ENCODE peak calls at places on chromosomes 4 and X, in ten cellular contexts. T is dorsolateral prefrontal cortex, J is choroid plexus epithelial cell, K is lower lobe of right lung, D is psoas muscle, U is HFF-Myc, I is AG09309, V is Panc1, C is astrocyte of the spinal cord, R is hepatocyte. P is an unnamed sample.

GRCh38 chrX:7614616-7615015 is 228.4 kb upstream of the VCX start:
- DNase-seq in T (no peak), J (no peak), K (no peak), D (no peak), U (no peak), I (no peak), V (no peak), C (no peak), R (no peak), P (no peak)

GRCh38 chr4:158020175-158020574 is 152.7 kb downstream of the GASK1B start:
- DNase-seq in T (no peak), J (peak; percentile 96), K (no peak), D (no peak), U (peak; percentile 97), I (peak; percentile 62), V (no peak), C (peak; percentile 96), R (peak; percentile 71), P (no peak)

GRCh38 chr4:3655485-3656429 is 110.4 kb upstream of the ADRA2C start:
- DNase-seq in T (no peak), J (no peak), K (no peak), D (no peak), U (no peak), I (no peak), V (no peak), C (no peak), R (no peak), P (no peak)

GRCh38 chr4:74531952-74532794 is 87.2 kb downstream of the AREG start:
- DNase-seq in T (no peak), J (peak; percentile 98), K (no peak), D (no peak), U (no peak), I (peak; percentile 84), V (peak; percentile 75), C (peak; percentile 90), R (peak; percentile 73), P (no peak)

GRCh38 chrX:150062292-150063137 is 124.2 kb upstream of the EOLA2 start:
- DNase-seq in T (no peak), J (peak; percentile 44), K (no peak), D (peak; percentile 80), U (peak; percentile 61), I (peak; percentile 64), V (no peak), C (peak; percentile 53), R (no peak), P (no peak)

GRCh38 chrX:103817502-103817901 is 14.6 kb downstream of the RAB9B start:
- DNase-seq in T (no peak), J (peak; percentile 56), K (no peak), D (no peak), U (peak; percentile 25), I (no peak), V (peak; percentile 46), C (peak; percentile 49), R (peak; percentile 86), P (no peak)

GRCh38 chrX:136920001-136920400 is 39.5 kb upstream of the RBMX start:
- DNase-seq in T (no peak), J (peak; percentile 67), K (no peak), D (no peak), U (no peak), I (no peak), V (no peak), C (peak; percentile 35), R (no peak), P (no peak)

GRCh38 chr4:71293705-71294104 is 45.1 kb upstream of the SLC4A4 start:
- DNase-seq in T (no peak), J (peak; percentile 38), K (no peak), D (no peak), U (no peak), I (peak; percentile 46), V (no peak), C (peak; percentile 62), R (no peak), P (no peak)

GRCh38 chrX:98405376-98405775 is 1521.7 kb downstream of the RPA4 start:
- DNase-seq in T (no peak), J (peak; percentile 0), K (no peak), D (no peak), U (no peak), I (no peak), V (no peak), C (no peak), R (no peak), P (no peak)

GRCh38 chr4:95255396-95256107 is 293.2 kb downstream of the UNC5C start:
- DNase-seq in T (peak; percentile 19), J (peak; percentile 85), K (no peak), D (no peak), U (no peak), I (no peak), V (no peak), C (peak; percentile 49), R (peak; percentile 17), P (no peak)

GRCh38 chrX:123425904-123426303 is 241.8 kb downstream of the GRIA3 start:
- DNase-seq in T (peak; percentile 5), J (peak; percentile 26), K (no peak), D (no peak), U (no peak), I (no peak), V (no peak), C (peak; percentile 51), R (no peak), P (no peak)

DNA sequence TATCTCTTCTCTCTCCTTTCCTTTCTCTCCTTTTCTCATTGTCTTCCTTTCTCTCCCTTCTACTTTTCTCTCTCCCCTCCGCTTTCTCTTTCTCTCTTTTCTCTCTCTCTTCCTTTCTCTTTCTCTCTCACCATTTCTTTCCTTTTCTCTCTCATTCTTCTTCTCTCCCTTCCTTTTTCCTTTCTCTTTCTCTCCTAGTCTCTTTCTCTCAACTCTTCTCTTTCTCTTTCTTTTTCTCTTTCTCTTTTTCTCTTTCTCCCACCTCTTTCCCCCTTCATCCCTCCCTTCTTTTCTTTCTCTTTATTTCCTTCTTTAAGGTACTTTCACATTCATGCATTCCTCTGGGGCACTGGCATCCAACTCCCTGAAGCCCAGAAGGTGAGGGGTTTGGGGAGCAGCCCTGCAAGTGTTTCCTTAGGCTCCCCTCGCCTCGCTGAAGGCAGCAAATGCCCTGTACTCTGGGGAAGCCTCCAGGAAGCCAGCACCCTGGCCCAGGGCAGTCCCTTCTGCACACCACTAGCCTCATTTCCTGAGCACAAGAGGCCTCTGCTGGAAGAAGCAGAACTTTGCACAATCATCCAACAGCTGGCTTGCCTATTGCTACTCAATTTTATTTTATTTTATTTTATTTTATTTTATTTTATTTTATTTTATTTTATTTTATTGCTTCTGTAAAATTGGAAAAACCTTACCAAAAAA is 124.2 kb downstream of the NFKB1 start:
- DNase-seq in T (no peak), J (peak; percentile 81), K (peak; percentile 51), D (no peak), U (no peak), I (no peak), V (no peak), C (peak; percentile 25), R (peak; percentile 47), P (no peak)
- TF ChIP-seq CTCF in T (peak; percentile 28), J (peak; percentile 66), K (peak; percentile 51), D (peak; percentile 38), U (no peak), I (peak; percentile 26), V (peak; percentile 11), C (peak; percentile 33), R (peak; percentile 32), P (peak; percentile 41)

GRCh38 chr4:120862432-120862831 is 60.1 kb downstream of the PRDM5 start:
- DNase-seq in T (no peak), J (no peak), K (no peak), D (no peak), U (no peak), I (no peak), V (no peak), C (no peak), R (no peak), P (no peak)
- TF ChIP-seq CTCF in T (no peak), J (no peak), K (no peak), D (no peak), U (no peak), I (no peak), V (no peak), C (no peak), R (no peak), P (no peak)

GRCh38 chr4:166318810-166319525 is 445.9 kb downstream of the TLL1 start:
- DNase-seq in T (no peak), J (peak; percentile 51), K (no peak), D (no peak), U (peak; percentile 14), I (peak; percentile 47), V (no peak), C (peak; percentile 81), R (no peak), P (no peak)

GRCh38 chr4:166323250-166323649 is 450.2 kb downstream of the TLL1 start:
- DNase-seq in T (no peak), J (no peak), K (no peak), D (no peak), U (no peak), I (no peak), V (no peak), C (no peak), R (no peak), P (no peak)

GRCh38 chr4:166324321-166324720 is 451.3 kb downstream of the TLL1 start:
- DNase-seq in T (no peak), J (peak; percentile 54), K (no peak), D (no peak), U (peak; percentile 16), I (no peak), V (no peak), C (peak; percentile 15), R (peak; percentile 40), P (no peak)
- TF ChIP-seq CTCF in T (no peak), J (peak; percentile 60), K (no peak), D (no peak), U (peak; percentile 53), I (no peak), V (peak; percentile 52), C (peak; percentile 57), R (peak; percentile 51), P (peak; percentile 63)

DNA sequence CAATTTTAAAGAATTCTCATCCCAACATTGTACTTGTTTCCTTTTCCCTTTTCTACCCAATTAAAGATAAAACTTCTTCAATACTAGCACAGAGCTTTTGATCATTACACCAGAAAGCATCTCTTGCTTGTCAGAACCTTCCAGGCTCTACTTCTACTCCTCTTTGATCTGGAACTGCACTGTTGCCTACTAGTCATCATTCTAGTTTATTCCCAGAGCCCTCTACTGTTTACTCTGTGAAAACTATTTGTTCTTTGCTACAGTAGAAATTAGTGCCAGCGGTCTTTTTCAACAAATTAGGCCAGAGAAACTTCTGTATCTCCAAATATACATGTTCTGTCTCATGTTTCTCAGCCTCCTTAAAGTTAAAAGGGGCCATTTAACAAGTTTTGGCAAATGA is 46.8 kb upstream of the TMPRSS11F start:
- DNase-seq in T (no peak), J (no peak), K (no peak), D (no peak), U (no peak), I (no peak), V (no peak), C (no peak), R (peak; percentile 7), P (no peak)
- TF ChIP-seq CTCF in T (no peak), J (no peak), K (no peak), D (no peak), U (no peak), I (no peak), V (no peak), C (no peak), R (peak; percentile 15), P (no peak)

GRCh38 chr4:48016141-48017107 is at the start of the genes CNGA1 and NIPAL1:
- DNase-seq in T (peak; percentile 52), J (peak; percentile 58), K (peak; percentile 87), D (peak; percentile 84), U (no peak), I (no peak), V (no peak), C (peak; percentile 57), R (peak; percentile 97), P (peak; percentile 86)
- TF ChIP-seq CTCF in T (peak; percentile 19), J (peak; percentile 74), K (peak; percentile 24), D (peak; percentile 38), U (peak; percentile 57), I (peak; percentile 55), V (peak; percentile 60), C (peak; percentile 67), R (peak; percentile 52), P (peak; percentile 54)

P was measured in osteocyte.